ENCODE peak calls at places on chromosomes 12 and 14, in eight cellular contexts. Z, L, K, N, O, D, X and H are unnamed samples.

GRCh38 chr14:52949711-52950409 is 990 bp downstream of the FERMT2 start:
- DNase-seq in O (no peak), L (peak), N (no peak), D (peak), K (peak), Z (no peak), X (no peak), H (no peak)

GRCh38 chr12:54612216-54612750 is 22.4 kb downstream of the LACRT start:
- DNase-seq in X (no peak), L (no peak), N (no peak), K (no peak), Z (no peak), O (no peak), D (no peak), H (no peak)

GRCh38 chr14:58298880-58299664 is 717 bp downstream of the ARID4A start:
- DNase-seq in Z (peak), D (peak), L (no peak), O (no peak), X (peak), K (peak), N (no peak), H (peak)

GRCh38 chr12:52521581-52522266 is 1.5 kb upstream of the KRT5 start:
- DNase-seq in O (no peak), N (no peak), L (no peak), K (no peak), D (no peak), X (no peak), Z (no peak), H (no peak)

GRCh38 chr12:22100952-22101748 is 55.1 kb downstream of the CMAS start:
- DNase-seq in L (peak), X (no peak), D (peak), N (no peak), Z (peak), K (no peak), O (peak), H (peak)

GRCh38 chr14:104100171-104101085 is 14.9 kb downstream of the ASPG start:
- DNase-seq in N (no peak), X (no peak), K (no peak), L (no peak), Z (no peak), O (no peak), D (no peak), H (no peak)

GRCh38 chr12:127881371-127882140 is 385.4 kb upstream of the TMEM132C start:
- DNase-seq in Z (no peak), N (no peak), D (no peak), O (no peak), L (no peak), K (no peak), X (no peak), H (no peak)

GRCh38 chr14:64060648-64061096 is 207.9 kb downstream of the SYNE2 start:
- DNase-seq in L (peak), X (peak), K (no peak), Z (peak), O (peak), D (peak), N (peak), H (peak)

GRCh38 chr12:28585146-28585545 is 394.9 kb downstream of the CCDC91 start:
- DNase-seq in N (no peak), L (no peak), Z (no peak), O (no peak), X (no peak), K (no peak), D (no peak), H (no peak)

GRCh38 chr12:28578833-28579252 is 388.6 kb downstream of the CCDC91 start:
- DNase-seq in K (no peak), L (no peak), D (no peak), N (no peak), X (no peak), O (no peak), Z (no peak), H (no peak)

GRCh38 chr12:28582687-28583376 is 392.6 kb downstream of the CCDC91 start:
- DNase-seq in L (no peak), Z (no peak), O (no peak), X (no peak), N (no peak), K (no peak), D (no peak), H (no peak)

GRCh38 chr12:28586481-28586880 is 396.2 kb downstream of the CCDC91 start:
- DNase-seq in Z (no peak), N (no peak), K (no peak), L (no peak), D (no peak), X (no peak), O (no peak), H (no peak)

DNA sequence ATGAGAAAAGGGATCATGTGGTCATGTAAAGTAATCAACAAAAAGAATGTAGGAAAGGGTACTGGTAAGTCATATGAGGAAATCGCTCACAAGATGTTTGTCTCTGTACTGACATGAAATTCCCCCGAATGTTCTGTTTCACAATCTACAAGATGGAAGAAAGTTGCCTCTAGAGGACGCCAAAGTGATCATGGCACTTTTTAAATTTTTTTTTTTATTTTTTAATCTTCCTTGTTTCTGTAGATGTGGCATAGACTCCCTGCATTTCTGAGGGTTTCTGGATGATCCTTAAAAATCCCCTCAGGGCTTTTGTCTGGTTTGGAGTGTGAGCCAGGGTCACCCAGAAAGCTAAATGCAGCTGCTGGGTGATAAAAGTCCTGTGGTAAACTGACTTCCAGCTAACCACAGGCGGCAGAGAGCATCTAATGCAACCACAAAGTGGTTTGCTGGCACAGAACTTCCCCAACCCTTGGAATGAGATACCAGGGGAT is 393.6 kb downstream of the CCDC91 start:
- DNase-seq in Z (no peak), K (no peak), O (no peak), D (no peak), N (no peak), X (no peak), L (peak), H (peak)
- TF ChIP-seq CTCF in Z (no peak), K (peak), O (peak), D (no peak), N (no peak), X (peak), L (peak), H (peak)

GRCh38 chr12:131105736-131106356 is 152.1 kb downstream of the ADGRD1 start:
- DNase-seq in L (no peak), K (no peak), Z (peak), X (no peak), O (no peak), D (no peak), N (no peak), H (peak)
- TF ChIP-seq MAX in L (no peak), K (no peak), Z (no peak), X (no peak), O (no peak), D (no peak), N (no peak), H (no peak)

DNA sequence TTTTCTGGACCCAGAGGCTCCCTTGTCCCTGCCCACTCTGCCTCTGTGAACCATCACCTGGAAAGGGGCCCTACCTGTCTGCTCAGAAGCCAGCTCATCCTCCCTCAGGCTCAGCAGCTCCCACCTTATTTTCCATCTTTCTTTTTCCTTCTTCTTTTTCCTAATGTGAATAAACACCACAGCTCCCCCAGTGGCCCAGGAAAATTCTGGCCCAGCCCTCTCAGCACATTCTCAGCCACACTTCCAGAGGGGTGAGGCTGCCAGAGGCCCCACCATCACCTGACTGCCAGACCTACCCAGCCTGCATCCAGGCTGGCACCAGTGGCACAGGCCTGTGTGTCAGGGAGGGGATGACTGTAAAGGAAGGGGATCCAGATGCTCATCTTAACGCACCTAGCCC is 23.0 kb downstream of the ZFHX2 start:
- DNase-seq in X (no peak), N (no peak), Z (peak), O (no peak), K (peak), L (no peak), D (no peak), H (no peak)
- TF ChIP-seq CTCF in X (no peak), N (peak), Z (no peak), O (peak), K (peak), L (no peak), D (no peak), H (no peak)

DNA sequence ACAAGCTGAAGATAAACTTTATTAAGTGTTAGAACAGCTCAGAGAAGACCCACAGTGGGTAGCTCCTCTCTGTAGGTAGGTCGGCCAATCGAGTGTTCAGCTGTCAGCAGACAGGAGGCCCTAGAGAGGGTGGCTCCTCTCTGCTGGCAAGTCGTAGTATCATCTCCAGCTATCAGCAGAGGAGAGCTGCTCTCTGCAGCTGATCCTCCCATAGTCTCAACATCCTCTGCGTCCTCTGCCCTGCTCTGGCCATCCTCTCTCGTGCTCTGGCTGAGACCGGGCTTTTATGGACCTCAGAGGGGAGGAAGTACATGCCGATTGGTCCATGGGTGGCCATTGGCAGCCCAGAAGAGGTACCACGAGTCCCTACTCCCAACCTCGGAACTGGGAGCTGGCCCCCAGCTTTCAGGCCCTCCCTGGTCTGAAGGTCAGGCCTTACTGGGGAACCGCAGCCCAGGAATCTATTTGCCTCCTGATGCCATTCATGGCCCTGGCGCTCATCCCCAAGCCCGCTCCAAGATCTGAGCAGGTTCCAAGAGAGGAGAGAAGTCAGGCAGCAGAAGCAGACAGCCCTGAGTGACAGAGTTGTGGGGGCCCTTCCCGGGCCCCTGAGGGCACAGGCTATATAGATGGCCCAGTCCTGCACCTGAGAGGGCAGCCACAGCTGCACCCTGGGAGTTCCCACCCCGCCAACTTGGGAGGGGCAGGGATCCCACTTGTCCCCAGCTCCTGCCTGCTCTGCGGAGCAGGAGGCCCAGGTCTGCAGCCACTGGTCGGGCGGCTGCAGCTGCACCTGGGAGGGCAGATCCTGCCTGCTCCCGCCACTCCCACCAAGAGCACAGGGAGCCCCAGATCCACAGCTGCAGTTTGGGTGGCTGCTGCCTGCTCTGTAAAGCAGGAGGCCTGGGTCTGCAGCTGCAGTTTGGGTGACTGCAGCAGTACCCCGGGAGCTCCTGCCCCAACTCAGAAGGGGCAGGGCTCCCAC is 3.5 kb upstream of the PWP1 start:
- DNase-seq in L (no peak), X (no peak), D (no peak), O (no peak), N (no peak), Z (no peak), K (no peak), H (no peak)
- TF ChIP-seq MAX in L (no peak), X (no peak), D (no peak), O (no peak), N (no peak), Z (no peak), K (no peak), H (no peak)

GRCh38 chr12:6171409-6172015 is 28.7 kb upstream of the CD9 start:
- DNase-seq in N (no peak), O (no peak), X (peak), L (no peak), Z (no peak), D (peak), K (no peak), H (no peak)
- TF ChIP-seq CTCF in N (no peak), O (no peak), X (no peak), L (no peak), Z (no peak), D (peak), K (no peak), H (no peak)

DNA sequence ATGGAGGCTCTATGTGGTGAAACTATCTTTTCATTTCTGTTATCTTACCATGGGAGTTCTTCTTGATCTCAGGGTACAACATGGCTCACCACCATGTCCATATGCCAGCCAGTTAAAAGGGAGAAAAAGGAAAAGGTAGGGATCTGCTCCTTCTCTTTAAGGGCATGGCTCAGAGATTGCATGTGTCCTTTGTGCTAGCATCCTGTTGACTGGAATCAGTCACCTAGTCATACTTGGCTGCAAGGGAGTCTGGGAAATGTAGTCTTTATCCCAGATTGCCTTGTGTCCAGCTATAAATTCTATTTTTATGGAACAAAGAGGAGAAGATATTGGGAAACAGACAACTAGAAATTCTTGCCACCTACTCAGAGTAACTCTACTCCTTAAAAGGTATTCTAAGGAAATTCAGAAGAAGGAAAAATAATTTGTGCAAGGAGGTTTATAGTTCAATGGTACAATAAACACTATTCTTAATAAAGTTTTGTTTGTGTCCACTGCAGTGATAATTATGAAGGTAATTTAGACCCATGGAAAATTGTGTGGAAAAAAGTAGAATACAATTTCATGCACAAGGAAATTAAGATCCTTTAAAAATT is 86.4 kb upstream of the RPH3A start:
- DNase-seq in N (no peak), Z (no peak), L (peak), X (no peak), D (no peak), O (no peak), K (peak), H (no peak)
- TF ChIP-seq MAX in N (no peak), Z (no peak), L (no peak), X (no peak), D (no peak), O (no peak), K (no peak), H (no peak)

DNA sequence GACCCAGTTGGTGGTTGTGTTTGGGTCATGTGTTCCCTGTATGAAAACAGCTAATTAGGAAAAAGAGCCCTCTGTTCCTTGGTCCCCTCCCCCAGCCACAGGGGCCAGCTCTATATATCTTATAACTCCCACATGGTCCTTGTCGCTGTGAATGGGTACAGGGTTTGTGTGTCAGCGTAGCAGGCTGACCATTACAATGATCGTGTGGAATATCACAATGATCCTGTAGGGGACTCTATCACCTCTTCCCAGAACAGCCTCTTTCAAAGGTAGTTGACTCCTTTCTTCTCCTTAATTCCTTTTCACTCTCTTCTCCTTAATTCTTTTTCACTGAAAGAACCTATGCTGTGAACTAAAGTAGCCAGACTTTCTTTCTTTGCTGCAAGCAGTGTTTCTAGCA is 51.6 kb upstream of the RIC8B start:
- DNase-seq in L (no peak), D (no peak), K (no peak), O (no peak), X (no peak), N (no peak), Z (no peak), H (no peak)
- TF ChIP-seq CTCF in L (no peak), D (peak), K (no peak), O (no peak), X (peak), N (no peak), Z (no peak), H (no peak)

DNA sequence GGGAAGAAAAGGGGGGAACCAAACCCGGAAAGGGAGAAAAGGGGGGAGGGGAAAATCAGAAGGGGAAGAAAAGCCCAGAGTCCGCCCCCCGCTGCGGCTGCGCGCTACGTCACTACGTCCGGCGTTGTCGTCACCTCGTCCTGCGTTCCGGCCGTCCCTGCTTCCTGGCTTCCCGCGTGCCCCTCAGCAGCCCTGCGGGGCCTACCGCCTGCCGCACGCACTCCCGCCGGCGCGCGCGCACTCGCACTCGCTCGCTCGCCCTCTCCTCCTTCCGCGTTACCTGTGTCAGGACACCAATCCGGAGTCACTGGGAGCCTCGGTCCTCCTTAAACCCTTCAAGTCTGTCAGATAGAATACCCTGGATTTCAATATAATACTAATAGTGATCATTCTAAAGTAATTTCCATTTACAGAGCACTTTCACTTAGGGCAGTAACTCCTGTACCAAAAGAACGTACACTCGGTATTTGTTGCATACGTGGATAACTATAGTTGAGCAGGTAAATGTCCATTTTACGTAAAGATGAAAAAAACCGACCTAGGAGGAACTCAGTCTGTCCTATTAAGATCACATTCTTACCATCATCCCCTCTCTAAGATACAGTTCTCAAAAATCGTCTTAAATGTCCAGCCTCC is at the start of gene R3HDM2:
- DNase-seq in Z (peak), N (peak), K (peak), D (peak), X (no peak), O (peak), L (peak), H (peak)
- TF ChIP-seq MAX in Z (peak), N (peak), K (peak), D (peak), X (peak), O (peak), L (peak), H (peak)

GRCh38 chr12:56474389-56474788 is 6.0 kb downstream of the SPRYD4 start:
- DNase-seq in X (no peak), O (no peak), Z (no peak), D (no peak), L (no peak), N (no peak), K (no peak), H (no peak)

GRCh38 chr12:56462565-56462964 is 5.8 kb upstream of the SPRYD4 start:
- DNase-seq in D (no peak), N (no peak), K (no peak), L (no peak), O (no peak), X (no peak), Z (peak), H (no peak)

GRCh38 chr12:56469007-56469930 is 891 bp downstream of the SPRYD4 start:
- DNase-seq in N (no peak), O (no peak), K (peak), L (no peak), D (no peak), Z (no peak), X (peak), H (peak)

DNA sequence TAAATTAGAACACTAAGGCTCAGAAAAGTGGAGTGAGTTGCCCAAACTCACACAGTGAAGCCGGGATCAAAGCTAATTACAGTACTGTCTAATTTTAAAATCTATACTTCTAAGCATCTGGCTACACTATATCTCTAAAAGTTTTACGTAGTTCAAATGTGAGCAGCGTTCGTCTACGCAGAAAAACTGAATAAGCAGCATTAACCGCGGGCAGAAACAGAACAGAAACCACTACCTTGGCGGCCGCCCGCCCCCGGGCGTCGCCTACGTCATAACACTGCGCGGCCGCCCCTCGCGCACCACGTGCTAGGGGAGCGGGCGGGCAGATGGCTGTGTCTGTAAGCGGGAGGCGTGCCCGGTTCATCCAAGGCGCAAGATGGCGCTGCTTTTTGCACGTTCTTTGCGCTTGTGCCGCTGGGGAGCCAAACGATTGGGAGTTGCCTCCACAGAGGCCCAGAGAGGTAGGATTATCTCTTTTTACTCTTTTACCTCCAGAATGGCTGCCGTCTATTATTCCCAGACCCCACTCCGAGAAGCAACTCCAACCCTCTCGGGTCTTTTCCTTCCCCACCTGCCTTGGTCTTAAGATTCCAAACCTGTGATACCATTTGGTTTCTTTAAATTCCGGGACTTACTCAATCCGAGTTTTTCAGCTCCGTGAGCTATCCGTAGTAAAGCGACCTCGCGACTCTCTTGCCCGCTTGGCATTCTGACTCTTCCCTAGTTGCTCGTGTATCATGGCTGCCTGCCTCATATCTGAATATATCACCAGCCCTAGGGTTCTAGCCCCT is at the start of gene SPRYD4:
- DNase-seq in K (peak), Z (peak), O (peak), D (peak), N (peak), L (peak), X (peak), H (peak)
- TF ChIP-seq CTCF in K (peak), Z (no peak), O (peak), D (peak), N (peak), L (peak), X (peak), H (peak)

GRCh38 chr14:100486025-100486828 is 101.0 kb downstream of the BEGAIN start:
- DNase-seq in D (peak), X (peak), K (peak), N (peak), Z (peak), L (peak), O (no peak), H (peak)
- TF ChIP-seq MAX in D (no peak), X (no peak), K (no peak), N (peak), Z (no peak), L (no peak), O (no peak), H (no peak)